ENCODE peak calls at places on chromosomes 7 and 10, in ten cellular contexts. Y, R, G, O, T, D, Z, W, A and Q are unnamed samples.

GRCh38 chr7:44867073-44867990 is 18.0 kb downstream of the PURB start:
- DNase-seq in Y (no peak), R (peak), G (no peak), O (no peak), T (no peak), D (no peak), Z (peak), W (peak), A (peak), Q (no peak)

GRCh38 chr10:97849101-97849490 is 547 bp upstream of the GOLGA7B start:
- DNase-seq in Y (no peak), R (no peak), G (no peak), O (no peak), T (peak), D (peak), Z (peak), W (peak), A (no peak), Q (peak)

GRCh38 chr10:103679096-103679790 is 176.1 kb downstream of the SH3PXD2A start:
- DNase-seq in Y (no peak), R (no peak), G (no peak), O (no peak), T (no peak), D (no peak), Z (no peak), W (no peak), A (no peak), Q (no peak)

GRCh38 chr7:137895301-137896201 is 48.8 kb upstream of the DGKI start:
- DNase-seq in Y (no peak), R (no peak), G (no peak), O (no peak), T (no peak), D (no peak), Z (no peak), W (no peak), A (no peak), Q (no peak)

GRCh38 chr7:133436014-133436428 is 183.1 kb downstream of the EXOC4 start:
- DNase-seq in Y (no peak), R (no peak), G (no peak), O (no peak), T (no peak), D (no peak), Z (no peak), W (no peak), A (no peak), Q (no peak)

GRCh38 chr10:8096931-8097330 is 42.4 kb downstream of the GATA3 start:
- DNase-seq in Y (no peak), R (no peak), G (no peak), O (no peak), T (no peak), D (no peak), Z (no peak), W (no peak), A (no peak), Q (no peak)

GRCh38 chr7:140212100-140212881 is 35.5 kb upstream of the KDM7A start:
- DNase-seq in Y (peak), R (no peak), G (no peak), O (no peak), T (no peak), D (no peak), Z (no peak), W (no peak), A (no peak), Q (no peak)

GRCh38 chr10:17729630-17730029 is 22.4 kb upstream of the TMEM236 start:
- DNase-seq in Y (no peak), R (no peak), G (no peak), O (no peak), T (no peak), D (no peak), Z (no peak), W (no peak), A (no peak), Q (no peak)

GRCh38 chr7:155922507-155922841 is 110.2 kb upstream of the SHH start:
- DNase-seq in Y (no peak), R (no peak), G (no peak), O (no peak), T (no peak), D (no peak), Z (no peak), W (no peak), A (no peak), Q (no peak)

GRCh38 chr7:143239822-143240221 is 18.0 kb downstream of the TAS2R40 start:
- DNase-seq in Y (no peak), R (no peak), G (no peak), O (no peak), T (no peak), D (no peak), Z (no peak), W (no peak), A (no peak), Q (no peak)

GRCh38 chr10:120508393-120508792 is 51.4 kb downstream of the PLPP4 start:
- DNase-seq in Y (no peak), R (no peak), G (no peak), O (no peak), T (no peak), D (no peak), Z (no peak), W (no peak), A (peak), Q (no peak)

GRCh38 chr7:157690833-157691382 is 354.1 kb downstream of the DNAJB6 start:
- DNase-seq in Y (no peak), R (peak), G (no peak), O (peak), T (no peak), D (peak), Z (no peak), W (no peak), A (peak), Q (no peak)

GRCh38 chr10:65805993-65806392 is 1119.8 kb upstream of the LRRTM3 start:
- DNase-seq in Y (no peak), R (no peak), G (no peak), O (no peak), T (no peak), D (no peak), Z (no peak), W (no peak), A (no peak), Q (no peak)

GRCh38 chr7:129122751-129123516 is 21.6 kb upstream of the TSPAN33 start:
- DNase-seq in Y (peak), R (no peak), G (peak), O (no peak), T (no peak), D (no peak), Z (no peak), W (no peak), A (no peak), Q (no peak)

GRCh38 chr10:128599030-128599429 is 472.8 kb upstream of the MKI67 start:
- DNase-seq in Y (no peak), R (no peak), G (no peak), O (no peak), T (no peak), D (no peak), Z (no peak), W (no peak), A (no peak), Q (no peak)

GRCh38 chr7:112156412-112156811 is 49.8 kb downstream of the DOCK4 start:
- DNase-seq in Y (no peak), R (no peak), G (no peak), O (no peak), T (no peak), D (no peak), Z (no peak), W (no peak), A (no peak), Q (no peak)

GRCh38 chr10:132542086-132542775 is 4.6 kb downstream of the INPP5A start:
- DNase-seq in Y (no peak), R (no peak), G (no peak), O (no peak), T (no peak), D (no peak), Z (no peak), W (no peak), A (no peak), Q (no peak)

GRCh38 chr7:2010101-2010500 is 222.6 kb downstream of the MAD1L1 start:
- DNase-seq in Y (no peak), R (no peak), G (no peak), O (no peak), T (no peak), D (no peak), Z (no peak), W (no peak), A (no peak), Q (no peak)

GRCh38 chr7:107461938-107462533 is 7.8 kb upstream of the GPR22 start:
- DNase-seq in Y (no peak), R (no peak), G (no peak), O (no peak), T (no peak), D (no peak), Z (no peak), W (no peak), A (no peak), Q (no peak)